ENCODE peak calls at places on chromosome 10, in nine cellular contexts. Z is astrocyte of the spinal cord, H is BE2C, S is uterus, U is foreskin keratinocyte, O is esophagus squamous epithelium, D is heart right ventricle, R is transverse colon, B is upper lobe of right lung. E is an unnamed sample.

GRCh38 chr10:74418285-74418872 is 267.4 kb downstream of the ADK start:
- DNase-seq in Z (peak; percentile 40), B (no peak), U (no peak), R (no peak), H (peak; percentile 70), S (no peak), O (no peak), D (no peak), E (no peak)

GRCh38 chr10:96339383-96339782 is 19.4 kb downstream of the OPALIN start:
- DNase-seq in U (no peak), R (no peak), Z (no peak), D (no peak), S (no peak), H (no peak), B (no peak), O (no peak), E (no peak)

GRCh38 chr10:57891201-57892006 is 376.3 kb downstream of the IPMK start:
- DNase-seq in R (peak; percentile 54), D (no peak), Z (no peak), B (no peak), U (no peak), S (no peak), H (no peak), O (no peak), E (no peak)

GRCh38 chr10:67837519-67838314 is at the start of gene DNAJC12:
- DNase-seq in S (no peak), Z (peak; percentile 62), U (no peak), H (peak; percentile 23), B (no peak), O (no peak), D (no peak), R (no peak), E (peak; percentile 61)

GRCh38 chr10:80070068-80070467 is 8.4 kb upstream of the TMEM254 start:
- DNase-seq in S (no peak), U (no peak), D (no peak), O (no peak), B (no peak), Z (no peak), R (no peak), H (no peak), E (no peak)

GRCh38 chr10:100239851-100240250 is 10.5 kb upstream of the CHUK start:
- DNase-seq in B (no peak), S (no peak), U (no peak), Z (no peak), D (no peak), H (no peak), R (no peak), O (no peak), E (no peak)

GRCh38 chr10:70537398-70538194 is 59.0 kb downstream of the PALD1 start:
- DNase-seq in O (no peak), S (no peak), U (no peak), H (peak; percentile 29), B (no peak), Z (no peak), R (peak; percentile 62), D (no peak), E (peak; percentile 37)

GRCh38 chr10:62112325-62112724 is 156.3 kb downstream of the RTKN2 start:
- DNase-seq in D (no peak), B (no peak), R (no peak), S (no peak), U (no peak), O (no peak), H (no peak), Z (no peak), E (no peak)

GRCh38 chr10:5391780-5392179 is 12.8 kb downstream of the TUBAL3 start:
- DNase-seq in Z (no peak), U (no peak), H (no peak), O (no peak), S (no peak), D (no peak), R (no peak), B (no peak), E (no peak)

GRCh38 chr10:59099536-59099935 is 76.9 kb upstream of the PHYHIPL start:
- DNase-seq in U (no peak), R (no peak), H (peak; percentile 34), B (no peak), D (no peak), O (no peak), Z (no peak), S (no peak), E (no peak)

GRCh38 chr10:77850620-77851231 is 75.8 kb downstream of the DLG5 start:
- DNase-seq in S (no peak), H (no peak), R (no peak), U (no peak), B (no peak), O (no peak), Z (no peak), D (no peak), E (no peak)

GRCh38 chr10:74121368-74121767 is 29.3 kb downstream of the AP3M1 start:
- DNase-seq in B (no peak), S (no peak), U (no peak), Z (no peak), R (no peak), O (no peak), D (no peak), H (no peak), E (no peak)

GRCh38 chr10:43294892-43295291 is 28.0 kb upstream of the RASGEF1A start:
- DNase-seq in H (no peak), Z (no peak), D (no peak), O (no peak), U (no peak), R (no peak), S (no peak), B (no peak), E (no peak)

GRCh38 chr10:32318476-32318896 is 28.5 kb downstream of the EPC1 start:
- DNase-seq in B (no peak), D (no peak), H (no peak), O (no peak), S (no peak), Z (no peak), R (no peak), U (no peak), E (no peak)

GRCh38 chr10:121098231-121098630 is 247.1 kb downstream of the WDR11 start:
- DNase-seq in B (no peak), U (no peak), D (no peak), R (no peak), S (no peak), Z (no peak), O (no peak), H (no peak), E (no peak)

GRCh38 chr10:50558368-50558767 is 65.4 kb downstream of the SGMS1 start:
- DNase-seq in D (no peak), B (no peak), H (peak; percentile 11), U (no peak), S (no peak), R (no peak), O (no peak), Z (no peak), E (no peak)

DNA sequence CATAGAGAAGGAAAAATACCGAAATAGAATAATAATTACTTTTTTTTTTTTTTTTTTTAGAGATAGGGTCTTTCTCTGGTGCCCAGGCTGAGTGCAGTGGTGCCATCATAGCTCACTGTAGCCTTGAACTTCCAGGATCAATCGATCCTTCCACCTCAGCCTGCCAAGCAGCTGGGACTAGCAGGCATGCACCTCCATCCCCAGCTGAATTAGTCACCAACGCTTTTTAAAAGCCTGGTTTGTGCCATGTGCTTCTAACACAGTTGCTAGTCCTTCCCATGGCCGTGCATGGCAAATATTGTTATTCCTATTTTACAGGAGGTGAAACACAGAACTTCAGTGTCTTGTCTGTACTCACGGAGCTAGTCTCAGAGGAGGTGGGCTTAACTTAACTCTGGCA is 23.2 kb downstream of the LYZL2 start:
- DNase-seq in R (no peak), H (no peak), U (no peak), S (no peak), D (no peak), Z (no peak), B (no peak), O (no peak), E (no peak)
- TF ChIP-seq CTCF in R (no peak), H (no peak), U (no peak), S (no peak), D (no peak), Z (no peak), B (no peak), O (no peak), E (no peak)

GRCh38 chr10:1137499-1138163 is 81.4 kb downstream of the WDR37 start:
- DNase-seq in H (no peak), Z (no peak), O (no peak), R (no peak), D (no peak), S (no peak), U (no peak), B (no peak), E (no peak)

GRCh38 chr10:1138529-1138928 is 82.3 kb downstream of the WDR37 start:
- DNase-seq in Z (no peak), R (no peak), B (no peak), O (no peak), S (no peak), D (no peak), U (no peak), H (no peak), E (no peak)

GRCh38 chr10:1141701-1142100 is 85.5 kb downstream of the WDR37 start:
- DNase-seq in B (no peak), D (no peak), S (no peak), O (no peak), H (no peak), R (no peak), U (no peak), Z (no peak), E (no peak)

GRCh38 chr10:1141261-1141660 is 85.1 kb downstream of the WDR37 start:
- DNase-seq in Z (no peak), O (no peak), D (no peak), B (no peak), U (no peak), H (no peak), S (no peak), R (no peak), E (no peak)

GRCh38 chr10:1142596-1142995 is 86.4 kb downstream of the WDR37 start:
- DNase-seq in D (no peak), R (no peak), B (no peak), S (no peak), O (no peak), H (peak; percentile 28), U (no peak), Z (no peak), E (no peak)
- TF ChIP-seq CTCF in D (peak; percentile 10), R (no peak), B (no peak), S (no peak), O (peak; percentile 33), H (peak; percentile 62), U (peak; percentile 60), Z (peak; percentile 26), E (no peak)

DNA sequence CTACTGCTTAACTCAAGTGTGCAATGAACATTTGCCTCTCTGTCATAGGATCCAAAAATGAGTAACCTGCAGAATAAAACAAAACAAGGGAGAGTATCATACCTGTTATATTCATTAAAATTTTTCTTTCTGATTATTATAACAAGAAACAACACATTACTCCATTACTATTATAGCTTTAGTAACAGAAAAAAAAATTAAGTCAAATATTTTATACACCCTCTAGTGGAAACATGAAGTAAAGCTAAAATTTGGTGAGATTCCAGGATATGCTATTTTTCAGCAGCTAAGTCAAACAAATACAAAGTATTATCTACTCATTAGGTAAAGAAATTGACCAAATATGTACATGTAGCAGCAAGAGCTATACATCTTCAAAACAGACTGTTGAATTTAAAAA is 56.3 kb downstream of the PDZD8 start:
- DNase-seq in S (no peak), D (no peak), R (no peak), Z (peak; percentile 20), U (no peak), H (no peak), B (no peak), O (no peak), E (no peak)
- TF ChIP-seq CTCF in S (no peak), D (peak; percentile 43), R (no peak), Z (peak; percentile 45), U (peak; percentile 46), H (peak; percentile 31), B (peak; percentile 34), O (peak; percentile 36), E (peak; percentile 12)

GRCh38 chr10:7218974-7219373 is 191.9 kb downstream of the SFMBT2 start:
- DNase-seq in O (no peak), B (no peak), S (no peak), H (no peak), R (no peak), D (no peak), U (no peak), Z (peak; percentile 25), E (no peak)
- TF ChIP-seq CTCF in O (no peak), B (no peak), S (peak; percentile 22), H (peak; percentile 23), R (no peak), D (peak; percentile 34), U (peak; percentile 26), Z (no peak), E (no peak)

E was measured in D721Med.